ENCODE peak calls at places on chromosomes 7 and 10, in nine cellular contexts. X, V, Q, N, O, R, B, H and E are unnamed samples.

GRCh38 chr10:364267-364775 is 229.1 kb downstream of the ZMYND11 start:
- DNase-seq in O (no peak), Q (no peak), H (no peak), B (no peak), N (no peak), R (no peak), V (no peak), X (no peak), E (no peak)

GRCh38 chr10:36023939-36024338 is 381.8 kb upstream of the FZD8 start:
- DNase-seq in Q (no peak), R (peak), N (no peak), H (no peak), X (peak), B (peak), V (no peak), O (no peak), E (no peak)

GRCh38 chr10:71396714-71397339 is at the start of gene CDH23:
- DNase-seq in H (no peak), N (no peak), V (peak), Q (no peak), O (peak), R (no peak), X (no peak), B (peak), E (peak)

GRCh38 chr10:37703074-37703473 is 154.3 kb downstream of the ZNF248 start:
- DNase-seq in X (no peak), N (no peak), H (no peak), R (no peak), V (no peak), O (no peak), Q (no peak), B (no peak), E (no peak)

GRCh38 chr10:46069771-46070463 is 23.8 kb upstream of the MSMB start:
- DNase-seq in N (no peak), O (no peak), R (no peak), Q (no peak), X (no peak), B (no peak), V (no peak), H (no peak), E (no peak)

GRCh38 chr7:140568021-140568813 is 72.4 kb downstream of the DENND2A start:
- DNase-seq in Q (no peak), R (no peak), H (no peak), X (no peak), O (no peak), B (no peak), N (no peak), V (no peak), E (no peak)

GRCh38 chr10:76251773-76252617 is 820.6 kb downstream of the LRMDA start:
- DNase-seq in V (peak), H (peak), X (no peak), B (no peak), Q (peak), N (no peak), R (no peak), O (no peak), E (no peak)

GRCh38 chr7:141696386-141696785 is 5.6 kb downstream of the DENND11 start:
- DNase-seq in Q (no peak), R (no peak), H (no peak), N (no peak), V (no peak), B (no peak), O (no peak), X (no peak), E (no peak)

GRCh38 chr7:25665346-25665745 is 437.1 kb upstream of the NPVF start:
- DNase-seq in N (no peak), B (no peak), X (no peak), R (no peak), V (no peak), Q (no peak), H (no peak), O (no peak), E (no peak)

GRCh38 chr10:132549416-132549815 is 11.8 kb downstream of the INPP5A start:
- DNase-seq in X (no peak), H (no peak), R (no peak), V (no peak), O (no peak), B (no peak), Q (no peak), N (no peak), E (no peak)

GRCh38 chr10:132548869-132549268 is 11.3 kb downstream of the INPP5A start:
- DNase-seq in O (no peak), Q (no peak), X (no peak), V (no peak), R (no peak), N (no peak), H (no peak), B (no peak), E (no peak)

GRCh38 chr10:132551808-132552130 is 14.2 kb downstream of the INPP5A start:
- DNase-seq in R (no peak), B (no peak), N (no peak), H (no peak), V (no peak), X (no peak), O (no peak), Q (no peak), E (no peak)

GRCh38 chr10:132551093-132551807 is 13.7 kb downstream of the INPP5A start:
- DNase-seq in B (no peak), O (no peak), V (no peak), Q (no peak), X (no peak), R (no peak), H (no peak), N (peak), E (no peak)

GRCh38 chr10:132550366-132551092 is 12.9 kb downstream of the INPP5A start:
- DNase-seq in V (no peak), X (no peak), R (no peak), H (no peak), O (no peak), Q (no peak), N (no peak), B (no peak), E (no peak)
- H3K4me3 ChIP-seq in V (no peak), X (no peak), R (no peak), H (no peak), O (no peak), Q (no peak), N (no peak), B (no peak), E (no peak)

GRCh38 chr10:100004805-100005510 is 4.8 kb downstream of the DNMBP start:
- DNase-seq in O (no peak), N (no peak), Q (no peak), B (no peak), R (no peak), X (no peak), H (no peak), V (no peak), E (no peak)
- H3K4me3 ChIP-seq in O (no peak), N (no peak), Q (no peak), B (no peak), R (peak), X (peak), H (no peak), V (no peak), E (no peak)

GRCh38 chr10:29970576-29970975 is 88.8 kb downstream of the JCAD start:
- DNase-seq in B (no peak), V (no peak), Q (no peak), X (no peak), O (no peak), H (no peak), R (no peak), N (no peak), E (no peak)
- H3K4me3 ChIP-seq in B (no peak), V (no peak), Q (no peak), X (no peak), O (no peak), H (no peak), R (no peak), N (no peak), E (no peak)

GRCh38 chr7:132242192-132242812 is 334.0 kb downstream of the PLXNA4 start:
- DNase-seq in R (no peak), Q (no peak), V (no peak), H (no peak), B (no peak), X (no peak), O (no peak), N (no peak), E (no peak)

GRCh38 chr7:132239422-132239994 is 336.8 kb downstream of the PLXNA4 start:
- DNase-seq in N (no peak), V (no peak), X (no peak), H (no peak), O (no peak), R (no peak), B (no peak), Q (no peak), E (no peak)

GRCh38 chr7:132243463-132243862 is 332.8 kb downstream of the PLXNA4 start:
- DNase-seq in H (no peak), R (no peak), Q (no peak), V (no peak), O (no peak), N (no peak), X (no peak), B (no peak), E (no peak)

GRCh38 chr7:132240821-132241422 is 335.3 kb downstream of the PLXNA4 start:
- DNase-seq in N (no peak), B (no peak), Q (no peak), R (no peak), V (no peak), X (no peak), O (no peak), H (no peak), E (no peak)

DNA sequence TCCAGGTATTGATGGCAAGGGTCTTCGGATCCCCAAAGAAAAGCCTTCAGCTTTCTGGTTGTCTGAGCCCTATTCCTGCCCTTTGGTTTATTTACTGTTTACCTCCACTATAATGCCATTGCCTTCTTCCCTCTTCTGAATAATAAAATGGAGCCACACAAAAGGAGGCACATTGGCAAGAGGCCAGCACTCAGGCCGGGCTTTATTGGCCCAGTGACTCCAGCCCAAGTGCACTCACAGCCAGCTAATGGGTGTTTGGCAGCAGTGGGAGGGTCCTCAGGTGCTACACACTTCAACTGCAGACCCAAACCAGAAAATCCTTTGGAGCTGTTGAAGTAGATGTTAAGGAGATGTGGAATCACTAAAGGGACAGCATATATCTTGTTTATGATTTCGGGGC is 336.0 kb downstream of the PLXNA4 start:
- DNase-seq in O (no peak), R (no peak), B (no peak), N (no peak), Q (no peak), X (no peak), H (no peak), V (no peak), E (no peak)
- H3K4me3 ChIP-seq in O (no peak), R (no peak), B (no peak), N (no peak), Q (no peak), X (no peak), H (no peak), V (no peak), E (no peak)

GRCh38 chr7:20784311-20785210 is 2.1 kb downstream of the SP8 start:
- DNase-seq in R (peak), Q (no peak), B (peak), X (no peak), H (no peak), O (no peak), N (no peak), V (no peak), E (peak)
- H3K4me3 ChIP-seq in R (peak), Q (no peak), B (peak), X (no peak), H (no peak), O (peak), N (no peak), V (no peak), E (peak)

DNA sequence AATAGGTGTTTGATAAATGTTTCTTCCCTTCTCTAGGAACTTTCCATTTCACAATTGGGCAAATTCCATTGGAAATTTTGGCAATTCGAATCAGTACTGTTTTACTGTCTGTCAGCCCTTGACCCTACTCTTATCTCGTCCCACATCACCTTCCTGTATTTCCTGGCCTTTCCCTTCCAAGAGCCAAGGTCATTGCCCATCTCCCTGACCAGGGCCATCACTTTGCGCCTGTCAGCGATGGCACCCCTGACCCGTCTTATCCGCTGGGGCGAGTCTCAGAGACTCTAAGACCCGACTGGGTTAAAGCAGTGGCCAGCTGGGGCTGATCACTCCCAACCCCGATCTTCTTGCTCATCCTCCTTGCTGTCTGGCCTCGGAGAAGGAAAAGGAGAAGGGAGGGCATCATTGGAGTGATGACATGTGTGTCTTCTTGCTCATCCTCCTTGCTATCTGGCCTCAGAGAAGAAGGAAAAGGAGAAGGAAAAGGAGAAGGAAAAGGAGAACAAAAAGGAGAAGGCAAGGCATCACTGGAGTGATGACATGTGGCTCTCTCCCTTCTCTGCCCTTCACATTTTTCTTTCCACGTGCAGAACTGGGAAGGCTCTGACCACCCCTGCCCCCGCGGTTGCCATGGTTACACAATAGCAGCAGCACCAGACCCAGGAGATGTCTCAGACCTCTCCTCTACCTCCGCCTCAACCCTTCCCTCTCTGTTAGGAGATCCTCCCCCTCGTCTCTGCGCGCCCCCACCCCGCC is 2.1 kb downstream of the SEMA3D start:
- DNase-seq in V (peak), R (peak), H (no peak), N (no peak), Q (no peak), X (peak), O (no peak), B (peak), E (peak)
- H3K4me3 ChIP-seq in V (peak), R (peak), H (no peak), N (no peak), Q (no peak), X (peak), O (peak), B (peak), E (peak)

GRCh38 chr10:49400365-49400764 is 4.5 kb upstream of the DRGX start:
- DNase-seq in N (no peak), X (no peak), H (no peak), O (no peak), B (no peak), V (no peak), R (no peak), Q (no peak), E (no peak)

GRCh38 chr10:49396666-49396999 is 744 bp upstream of the DRGX start:
- DNase-seq in V (no peak), H (no peak), B (no peak), R (no peak), X (no peak), O (no peak), Q (no peak), N (no peak), E (no peak)

GRCh38 chr10:49397036-49397999 is 1.4 kb upstream of the DRGX start:
- DNase-seq in V (no peak), N (no peak), Q (no peak), R (no peak), H (no peak), O (no peak), B (peak), X (no peak), E (no peak)

GRCh38 chr10:49398986-49399385 is 3.1 kb upstream of the DRGX start:
- DNase-seq in N (no peak), X (no peak), R (no peak), V (no peak), B (peak), Q (no peak), O (no peak), H (no peak), E (no peak)

GRCh38 chr10:49398000-49398861 is 2.3 kb upstream of the DRGX start:
- DNase-seq in O (peak), X (peak), B (peak), Q (peak), H (no peak), R (peak), V (no peak), N (peak), E (no peak)
- H3K4me3 ChIP-seq in O (peak), X (no peak), B (peak), Q (no peak), H (no peak), R (peak), V (no peak), N (no peak), E (no peak)

GRCh38 chr10:119209736-119210355 is 2.5 kb downstream of the GRK5 start:
- DNase-seq in X (no peak), N (no peak), B (no peak), O (no peak), H (no peak), V (no peak), R (no peak), Q (no peak), E (no peak)
- H3K4me3 ChIP-seq in X (peak), N (peak), B (peak), O (peak), H (peak), V (peak), R (peak), Q (no peak), E (peak)

DNA sequence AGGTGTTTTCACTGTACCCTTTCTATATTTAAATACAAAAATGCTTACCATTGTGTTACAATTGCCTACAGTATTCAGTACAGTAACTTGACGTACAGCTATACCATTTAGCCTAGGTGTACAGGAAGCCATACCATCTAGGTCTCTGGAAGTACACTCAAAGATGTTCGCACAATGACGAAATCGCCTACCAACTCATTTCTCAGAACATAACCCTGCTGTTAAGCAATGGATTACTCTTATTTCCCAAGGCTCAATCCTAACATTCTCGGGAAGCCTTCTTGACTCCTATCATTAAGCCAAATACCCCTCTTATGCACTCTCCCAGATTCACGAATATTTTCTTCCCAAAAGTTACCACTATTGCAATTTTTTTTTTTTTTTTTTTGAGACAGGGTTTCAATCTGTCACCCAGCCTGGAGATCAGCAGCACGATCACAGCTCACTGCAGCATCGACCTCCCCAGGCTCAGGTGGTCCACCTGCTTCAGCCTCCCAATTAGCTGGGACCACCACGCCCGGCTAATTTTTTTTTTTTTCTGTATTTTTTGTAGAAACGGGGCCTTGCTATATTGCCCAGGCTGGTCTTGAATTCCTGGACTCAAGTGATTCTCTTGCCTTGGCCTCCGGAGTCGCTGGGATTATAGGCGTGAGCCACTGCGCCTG is 1.5 kb downstream of the CWF19L1 start:
- DNase-seq in R (no peak), B (no peak), N (no peak), O (no peak), V (no peak), Q (no peak), H (no peak), X (no peak), E (no peak)
- H3K4me3 ChIP-seq in R (peak), B (peak), N (peak), O (peak), V (no peak), Q (no peak), H (no peak), X (no peak), E (no peak)

DNA sequence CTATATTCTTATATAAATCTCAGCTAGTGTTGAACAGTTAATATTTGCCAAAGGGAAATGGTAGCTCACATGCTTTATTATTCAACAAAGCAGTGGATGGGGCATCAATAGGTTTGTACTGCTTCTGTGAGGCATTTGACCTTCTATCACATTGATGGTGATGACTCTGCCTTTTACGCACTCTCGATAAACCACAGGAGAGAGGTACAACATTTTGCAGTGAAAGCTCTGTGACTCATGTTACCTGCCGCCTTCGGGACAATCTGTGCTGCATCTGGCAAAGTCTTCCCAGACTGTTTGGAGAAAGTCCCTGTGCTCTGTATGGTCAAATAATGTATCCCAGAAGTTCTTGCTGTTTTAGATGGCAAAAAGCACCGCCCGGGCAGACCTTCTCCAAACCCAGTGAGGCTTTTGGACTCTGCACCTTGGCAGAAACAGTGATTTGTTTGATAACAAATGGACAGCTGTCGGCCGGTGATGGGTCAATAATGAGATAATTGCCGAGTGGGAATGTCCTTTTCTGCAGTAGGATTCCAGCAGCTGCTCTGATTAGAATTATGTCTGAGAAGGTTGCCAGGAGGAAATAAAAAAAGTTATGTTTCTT is 61.0 kb downstream of the PLPP4 start:
- DNase-seq in N (no peak), O (no peak), V (no peak), Q (no peak), X (no peak), H (no peak), R (peak), B (no peak), E (no peak)
- H3K4me3 ChIP-seq in N (no peak), O (no peak), V (no peak), Q (no peak), X (no peak), H (no peak), R (no peak), B (no peak), E (no peak)